ENCODE peak calls at places on chromosome 15, in six cellular contexts. H is heart right ventricle, W is HCT116, M is fibroblast of lung, S is stomach, A is Caco-2. R is an unnamed sample.
A peak's percentile ranks its signal among the peaks of the same experiment; 100 is the strongest.

GRCh38 chr15:92011611-92012367 is 158.3 kb downstream of the SLCO3A1 start:
- DNase-seq in H (no peak), W (no peak), M (no peak), S (no peak), A (no peak), R (no peak)

GRCh38 chr15:56371495-56372147 is 6.4 kb downstream of the TEX9 start:
- DNase-seq in H (no peak), W (no peak), M (no peak), S (no peak), A (no peak), R (no peak)

GRCh38 chr15:93485922-93486327 is 396.9 kb upstream of the RGMA start:
- DNase-seq in H (peak; percentile 60), W (no peak), M (no peak), S (peak; percentile 58), A (no peak), R (no peak)

GRCh38 chr15:38266247-38266996 is 13.8 kb downstream of the SPRED1 start:
- DNase-seq in H (no peak), W (no peak), M (peak; percentile 62), S (no peak), A (no peak), R (no peak)

GRCh38 chr15:51004103-51004536 is 90.6 kb downstream of the TNFAIP8L3 start:
- DNase-seq in H (no peak), W (no peak), M (peak; percentile 14), S (no peak), A (peak; percentile 52), R (no peak)

GRCh38 chr15:73541479-73541878 is 91.7 kb downstream of the NPTN start:
- DNase-seq in H (no peak), W (no peak), M (no peak), S (no peak), A (no peak), R (no peak)

GRCh38 chr15:59801649-59802048 is 112.5 kb upstream of the BNIP2 start:
- DNase-seq in H (no peak), W (no peak), M (no peak), S (no peak), A (no peak), R (no peak)

GRCh38 chr15:73240864-73241499 is 127.8 kb downstream of the HCN4 start:
- DNase-seq in H (peak; percentile 67), W (peak; percentile 61), M (peak; percentile 70), S (peak; percentile 77), A (peak; percentile 74), R (peak; percentile 58)

GRCh38 chr15:39597751-39598185 is 16.9 kb downstream of the THBS1 start:
- DNase-seq in H (no peak), W (no peak), M (peak; percentile 64), S (no peak), A (no peak), R (no peak)

GRCh38 chr15:59247364-59247763 is 40.7 kb downstream of the LDHAL6B start:
- DNase-seq in H (peak; percentile 62), W (no peak), M (peak; percentile 82), S (peak; percentile 61), A (peak; percentile 68), R (peak; percentile 37)

GRCh38 chr15:29734917-29735572 is 87.2 kb downstream of the TJP1 start:
- DNase-seq in H (no peak), W (peak; percentile 31), M (no peak), S (no peak), A (peak; percentile 58), R (no peak)

GRCh38 chr15:55879181-55879580 is 114.2 kb downstream of the NEDD4 start:
- DNase-seq in H (no peak), W (no peak), M (peak; percentile 50), S (no peak), A (no peak), R (no peak)

GRCh38 chr15:81211376-81211775 is 14.7 kb downstream of the IL16 start:
- DNase-seq in H (no peak), W (no peak), M (no peak), S (no peak), A (no peak), R (no peak)

GRCh38 chr15:36579792-36580431 is 486 bp downstream of the CDIN1 start:
- DNase-seq in H (peak; percentile 24), W (no peak), M (no peak), S (peak; percentile 27), A (no peak), R (no peak)

GRCh38 chr15:77657629-77658238 is 25.0 kb upstream of the LINGO1 start:
- DNase-seq in H (no peak), W (no peak), M (no peak), S (no peak), A (no peak), R (no peak)

GRCh38 chr15:96838088-96838487 is 507.6 kb downstream of the NR2F2 start:
- DNase-seq in H (no peak), W (no peak), M (peak; percentile 54), S (no peak), A (no peak), R (no peak)

GRCh38 chr15:62141643-62142588 is 23.2 kb downstream of the C2CD4B start:
- DNase-seq in H (no peak), W (no peak), M (no peak), S (no peak), A (no peak), R (no peak)

GRCh38 chr15:99180963-99181306 is 68.4 kb downstream of the TTC23 start:
- DNase-seq in H (no peak), W (no peak), M (no peak), S (no peak), A (no peak), R (no peak)
- H3K4me1 ChIP-seq in H (peaks cover 43% of the 10 kb centered on the region), W (no peaks in the 10 kb centered on the region), M (no peaks in the 10 kb centered on the region), S (peaks cover 52% of the 10 kb centered on the region), A (peaks cover 9% of the 10 kb centered on the region), R (peaks cover 4% of the 10 kb centered on the region)

GRCh38 chr15:25243800-25244097 is 195.1 kb downstream of the UBE3A start:
- DNase-seq in H (no peak), W (no peak), M (no peak), S (no peak), A (no peak), R (no peak)
- H3K9me3 ChIP-seq in H (peaks cover 90% of the 10 kb centered on the region), W (no peaks in the 10 kb centered on the region), M (no peaks in the 10 kb centered on the region), S (peaks cover 5% of the 10 kb centered on the region), A (peaks cover 19% of the 10 kb centered on the region), R (peaks cover 11% of the 10 kb centered on the region)

GRCh38 chr15:100918034-100918689 is 995 bp upstream of the LRRK1 start:
- DNase-seq in H (peak; percentile 66), W (peak; percentile 67), M (peak; percentile 65), S (peak; percentile 83), A (peak; percentile 89), R (peak; percentile 54)

GRCh38 chr15:100920516-100921135 is 1.5 kb downstream of the LRRK1 start:
- DNase-seq in H (no peak), W (no peak), M (no peak), S (no peak), A (no peak), R (no peak)

GRCh38 chr15:100922192-100923040 is 3.3 kb downstream of the LRRK1 start:
- DNase-seq in H (no peak), W (no peak), M (no peak), S (no peak), A (no peak), R (no peak)

GRCh38 chr15:100919481-100920405 is 586 bp downstream of the LRRK1 start:
- DNase-seq in H (no peak), W (no peak), M (peak; percentile 15), S (no peak), A (peak; percentile 43), R (no peak)

GRCh38 chr15:100918690-100919480 is at the start of gene LRRK1:
- DNase-seq in H (peak; percentile 35), W (no peak), M (peak; percentile 38), S (no peak), A (peak; percentile 65), R (no peak)
- H3K27me3 ChIP-seq in H (peaks cover 39% of the 10 kb centered on the region), W (no peaks in the 10 kb centered on the region), M (no peaks in the 10 kb centered on the region), S (peaks cover 4% of the 10 kb centered on the region), A (no peaks in the 10 kb centered on the region), R (peaks cover 33% of the 10 kb centered on the region)

GRCh38 chr15:74626336-74626735 is 10.7 kb downstream of the CLK3 start:
- DNase-seq in H (no peak), W (no peak), M (no peak), S (no peak), A (no peak), R (no peak)

GRCh38 chr15:74628949-74629348 is 13.3 kb downstream of the CLK3 start:
- DNase-seq in H (no peak), W (no peak), M (no peak), S (no peak), A (no peak), R (no peak)

GRCh38 chr15:74626752-74627692 is 11.4 kb downstream of the CLK3 start:
- DNase-seq in H (no peak), W (no peak), M (no peak), S (no peak), A (no peak), R (no peak)

GRCh38 chr15:74627766-74628165 is 12.1 kb downstream of the CLK3 start:
- DNase-seq in H (no peak), W (no peak), M (no peak), S (no peak), A (no peak), R (no peak)

DNA sequence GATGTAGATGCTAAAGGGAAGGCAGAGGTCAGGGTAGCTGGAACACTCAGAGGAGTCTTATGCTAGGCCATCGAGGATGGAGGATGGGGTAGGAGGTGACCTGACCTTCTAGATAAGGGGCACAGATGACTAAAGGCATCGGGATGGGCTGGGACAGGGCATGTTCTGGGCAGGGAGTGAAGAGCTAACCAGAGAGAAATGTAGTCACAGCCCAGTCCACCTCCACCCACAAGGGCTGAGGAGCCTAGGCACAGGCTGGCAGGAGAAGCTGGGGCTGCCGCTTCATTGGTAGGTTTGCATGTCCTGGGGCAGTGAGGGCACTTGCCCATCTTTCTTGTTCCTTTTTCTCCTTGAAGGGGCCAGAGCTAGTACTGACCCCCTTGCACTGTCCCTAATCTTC is 12.6 kb downstream of the CLK3 start:
- DNase-seq in H (no peak), W (no peak), M (no peak), S (no peak), A (no peak), R (no peak)
- H3K4me1 ChIP-seq in H (peaks cover 14% of the 10 kb centered on the region), W (no peaks in the 10 kb centered on the region), M (no peaks in the 10 kb centered on the region), S (no peaks in the 10 kb centered on the region), A (no peaks in the 10 kb centered on the region), R (no peaks in the 10 kb centered on the region)

DNA sequence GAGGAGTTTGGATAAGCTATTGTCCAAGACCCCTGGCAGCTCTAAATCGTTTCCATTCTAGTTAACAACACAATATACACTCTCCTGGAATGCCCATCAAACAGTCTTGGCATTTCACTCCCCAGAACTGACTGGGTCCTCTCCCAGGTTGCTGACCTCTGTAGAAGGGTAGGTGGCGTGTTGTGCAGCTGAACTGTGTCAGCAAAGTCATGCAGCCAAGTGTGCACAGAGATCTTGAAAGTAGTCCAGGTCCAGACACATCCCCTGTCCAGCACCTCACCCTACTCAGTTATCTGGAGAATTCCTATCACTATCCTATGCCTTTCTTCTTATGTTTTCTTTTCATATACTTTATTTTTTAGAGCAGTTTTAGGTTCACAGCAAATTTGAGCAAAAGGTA is 312.7 kb downstream of the GABRB3 start:
- DNase-seq in H (no peak), W (no peak), M (no peak), S (no peak), A (no peak), R (no peak)
- H3K9me3 ChIP-seq in H (peaks cover 77% of the 10 kb centered on the region), W (peaks cover 6% of the 10 kb centered on the region), M (no peaks in the 10 kb centered on the region), S (no peaks in the 10 kb centered on the region), A (peaks cover 17% of the 10 kb centered on the region), R (no peaks in the 10 kb centered on the region)

GRCh38 chr15:66939016-66939415 is 126.4 kb upstream of the SMAD3 start:
- DNase-seq in H (no peak), W (no peak), M (no peak), S (no peak), A (no peak), R (no peak)
- H3K27me3 ChIP-seq in H (no peaks in the 10 kb centered on the region), W (no peaks in the 10 kb centered on the region), M (no peaks in the 10 kb centered on the region), S (no peaks in the 10 kb centered on the region), A (no peaks in the 10 kb centered on the region), R (no peaks in the 10 kb centered on the region)